ENCODE peak calls at places on chromosome 11, in seven cellular contexts. H is GM23248; X is heart right ventricle; G is endodermal cell; Z is naive thymus-derived CD4-positive, alpha-beta T cell; F is right lobe of liver; O is MM.1S. U is an unnamed sample. For H3K27me3 and H3K4me1, the result is how much of the 10 kb centered on the place peaks cover.

GRCh38 chr11:68839054-68839865 is 2.5 kb downstream of the CPT1A start:
- DNase-seq in H (peak), X (peak), G (peak), Z (peak), F (peak), O (peak), U (peak)

GRCh38 chr11:106461839-106462545 is 384.5 kb downstream of the AASDHPPT start:
- DNase-seq in H (no peak), X (no peak), G (no peak), Z (no peak), F (no peak), O (no peak), U (no peak)

GRCh38 chr11:77345621-77346020 is 44.1 kb upstream of the GDPD4 start:
- DNase-seq in H (peak), X (no peak), G (no peak), Z (no peak), F (no peak), O (no peak), U (no peak)

GRCh38 chr11:900545-900944 is 10.1 kb downstream of the CHID1 start:
- DNase-seq in H (no peak), X (no peak), G (no peak), Z (no peak), F (no peak), O (no peak), U (no peak)

GRCh38 chr11:114340311-114341131 is 44.3 kb downstream of the NNMT start:
- DNase-seq in H (peak), X (peak), G (peak), Z (peak), F (peak), O (peak), U (peak)

GRCh38 chr11:554824-555499 is 5.6 kb downstream of the LMNTD2 start:
- DNase-seq in H (peak), X (no peak), G (peak), Z (peak), F (peak), O (peak), U (peak)

GRCh38 chr11:70073188-70073817 is 4.8 kb upstream of the ANO1 start:
- DNase-seq in H (peak), X (no peak), G (peak), Z (no peak), F (no peak), O (no peak), U (no peak)

GRCh38 chr11:1727861-1728260 is 22.5 kb downstream of the IFITM10 start:
- DNase-seq in H (no peak), X (no peak), G (no peak), Z (no peak), F (no peak), O (no peak), U (no peak)

GRCh38 chr11:77096591-77097019 is 6.0 kb upstream of the OMP start:
- DNase-seq in H (no peak), X (no peak), G (no peak), Z (no peak), F (peak), O (no peak), U (peak)

GRCh38 chr11:27783701-27784355 is 83.6 kb upstream of the BDNF start:
- DNase-seq in H (peak), X (no peak), G (no peak), Z (no peak), F (no peak), O (no peak), U (no peak)

GRCh38 chr11:126817523-126818450 is 182.8 kb downstream of the KIRREL3 start:
- DNase-seq in H (peak), X (no peak), G (no peak), Z (no peak), F (no peak), O (no peak), U (no peak)

GRCh38 chr11:17563248-17563647 is 16.2 kb downstream of the OTOG start:
- DNase-seq in H (peak), X (no peak), G (peak), Z (no peak), F (no peak), O (no peak), U (no peak)

GRCh38 chr11:17559341-17560087 is 12.5 kb downstream of the OTOG start:
- DNase-seq in H (no peak), X (no peak), G (no peak), Z (no peak), F (no peak), O (no peak), U (no peak)

GRCh38 chr11:17561111-17561415 is 14.0 kb downstream of the OTOG start:
- DNase-seq in H (no peak), X (no peak), G (no peak), Z (no peak), F (no peak), O (no peak), U (no peak)

GRCh38 chr11:17560281-17561110 is 13.4 kb downstream of the OTOG start:
- DNase-seq in H (no peak), X (no peak), G (peak), Z (no peak), F (no peak), O (no peak), U (no peak)

GRCh38 chr11:17561466-17562001 is 14.5 kb downstream of the OTOG start:
- DNase-seq in H (no peak), X (no peak), G (peak), Z (no peak), F (no peak), O (no peak), U (no peak)
- H3K27me3 ChIP-seq in H (under half), X (under half), G (half or more), Z (under half), F (under half), O (under half), U (under half)

GRCh38 chr11:20112291-20113146 is 47.8 kb downstream of the DBX1 start:
- DNase-seq in H (peak), X (peak), G (peak), Z (no peak), F (peak), O (no peak), U (peak)

GRCh38 chr11:20110908-20111669 is 49.2 kb downstream of the DBX1 start:
- DNase-seq in H (peak), X (peak), G (peak), Z (peak), F (no peak), O (peak), U (no peak)

GRCh38 chr11:20114588-20114987 is 45.7 kb downstream of the DBX1 start:
- DNase-seq in H (peak), X (no peak), G (no peak), Z (no peak), F (no peak), O (no peak), U (no peak)

GRCh38 chr11:20111871-20112270 is 48.4 kb downstream of the DBX1 start:
- DNase-seq in H (peak), X (no peak), G (no peak), Z (no peak), F (no peak), O (no peak), U (no peak)

DNA sequence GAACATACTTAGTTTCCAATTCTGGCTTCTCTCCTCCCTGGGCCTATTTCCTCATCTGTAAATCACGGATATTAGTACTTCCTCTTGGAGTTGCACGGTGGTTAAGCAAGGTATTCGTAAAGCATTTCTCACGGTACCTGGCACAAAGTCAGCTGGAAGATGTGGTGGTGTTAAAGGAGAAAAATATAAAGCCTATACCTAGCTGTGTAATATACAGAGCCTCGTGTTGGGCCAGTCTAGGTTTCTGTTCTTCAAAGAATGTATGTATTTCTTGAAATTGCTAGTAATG is 47.2 kb downstream of the DBX1 start:
- DNase-seq in H (no peak), X (no peak), G (no peak), Z (no peak), F (no peak), O (no peak), U (no peak)
- H3K4me1 ChIP-seq in H (under half), X (under half), G (under half), Z (under half), F (under half), O (under half), U (under half)

DNA sequence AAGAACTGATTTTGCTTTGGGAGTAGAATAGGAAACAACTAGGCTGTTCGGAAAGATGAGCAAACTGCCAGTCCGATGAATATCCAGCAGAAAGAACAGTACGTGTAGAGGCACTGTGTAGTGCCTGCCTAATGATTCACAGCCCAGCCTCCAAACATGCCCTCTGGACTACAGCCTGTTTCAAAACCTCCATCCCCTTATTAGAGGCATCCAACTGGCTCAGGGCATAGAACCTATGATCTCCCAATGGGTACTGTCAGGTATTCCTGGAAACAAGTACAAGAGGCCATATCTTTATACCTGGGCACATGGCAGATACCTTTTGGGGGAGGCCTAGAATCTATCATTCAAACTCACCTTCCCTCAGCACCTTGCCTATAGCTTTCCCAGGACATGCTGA is 4.9 kb downstream of the RRP8 start:
- DNase-seq in H (no peak), X (no peak), G (peak), Z (no peak), F (no peak), O (no peak), U (no peak)
- H3K27ac ChIP-seq in H (no peak), X (peak), G (no peak), Z (no peak), F (no peak), O (no peak), U (peak)

DNA sequence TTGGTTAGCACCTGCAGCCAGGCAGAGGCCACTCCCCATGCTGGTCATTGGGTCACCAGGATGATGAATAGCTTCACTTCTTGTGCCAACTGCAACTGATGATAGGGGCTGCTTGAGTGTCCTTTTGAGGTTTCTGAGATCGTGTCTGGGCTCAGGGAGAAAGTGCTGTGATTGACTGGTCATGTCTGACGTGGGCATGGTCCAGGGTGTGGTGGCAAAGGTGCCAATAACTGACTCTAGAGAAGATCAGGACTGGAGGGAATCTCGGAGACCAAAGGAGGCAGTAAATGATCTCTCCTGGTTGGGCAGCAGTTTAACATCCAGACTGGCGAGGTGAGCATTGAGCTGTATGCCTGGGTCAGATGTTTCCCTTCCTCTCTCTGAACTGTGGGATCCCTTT is 10.0 kb upstream of the SLC22A6 start:
- DNase-seq in H (no peak), X (no peak), G (no peak), Z (no peak), F (no peak), O (no peak), U (no peak)
- H3K27me3 ChIP-seq in H (under half), X (under half), G (under half), Z (under half), F (under half), O (under half), U (under half)

DNA sequence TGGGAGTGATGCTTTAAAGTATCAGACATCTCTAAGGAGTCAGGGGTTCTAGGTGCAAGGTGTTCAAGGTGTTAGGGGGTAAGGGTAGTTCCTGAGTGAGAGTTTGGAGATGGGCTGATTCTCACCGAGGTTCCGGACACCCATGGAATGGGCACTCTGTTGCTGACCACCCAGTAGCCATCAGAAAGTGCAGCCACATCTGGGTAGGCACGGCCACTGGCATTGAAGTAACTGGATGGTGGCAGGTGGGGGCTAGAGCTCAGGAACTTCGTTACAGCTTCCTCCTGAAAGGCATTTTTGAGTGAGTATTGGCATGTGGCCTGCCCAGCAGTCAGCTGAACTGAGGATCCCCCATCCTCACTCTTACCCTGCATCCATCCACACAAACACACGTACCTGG is 3.0 kb upstream of the TAF10 start:
- DNase-seq in H (no peak), X (no peak), G (no peak), Z (no peak), F (no peak), O (no peak), U (no peak)
- H3K4me1 ChIP-seq in H (under half), X (under half), G (under half), Z (under half), F (under half), O (under half), U (half or more)

GRCh38 chr11:102402556-102402955 is 50.0 kb downstream of the TMEM123 start:
- DNase-seq in H (no peak), X (no peak), G (no peak), Z (no peak), F (no peak), O (no peak), U (no peak)
- H3K27ac ChIP-seq in H (no peak), X (no peak), G (no peak), Z (no peak), F (no peak), O (no peak), U (no peak)

U was measured in left ventricle myocardium inferior.